ENCODE peak calls at places on chromosome 1, in nine cellular contexts. Q is SHP77; Y is Kasumi-1; H is NCI-H1694 treated with DMSO at 0.1 percent for 48 hours; D is AG08396; N is T-helper 9 cell; B is NCI-H1417; E is GOT3; Z is activated CD8-positive, alpha-beta T cell treated with anti-CD3 and anti-CD28 coated beads for 36 hours. V is an unnamed sample.

GRCh38 chr1:28642056-28642846 is 616 bp downstream of the TAF12 start:
- DNase-seq in Q (no peak), Y (peak), H (no peak), D (peak), N (no peak), B (peak), E (no peak), Z (no peak), V (no peak)

GRCh38 chr1:199978408-199978940 is 49.0 kb upstream of the NR5A2 start:
- DNase-seq in Q (no peak), Y (no peak), H (peak), D (no peak), N (no peak), B (no peak), E (no peak), Z (no peak), V (no peak)

GRCh38 chr1:238364214-238364892 is 473.6 kb upstream of the ZP4 start:
- DNase-seq in Q (no peak), Y (no peak), H (no peak), D (no peak), N (no peak), B (no peak), E (no peak), Z (no peak), V (no peak)

GRCh38 chr1:18953656-18954259 is 2.7 kb downstream of the IFFO2 start:
- DNase-seq in Q (no peak), Y (no peak), H (no peak), D (no peak), N (no peak), B (no peak), E (no peak), Z (no peak), V (no peak)

GRCh38 chr1:159817276-159818041 is 9.2 kb upstream of the SLAMF8 start:
- DNase-seq in Q (peak), Y (no peak), H (peak), D (no peak), N (no peak), B (peak), E (no peak), Z (no peak), V (no peak)

GRCh38 chr1:230186003-230186863 is 119.2 kb downstream of the GALNT2 start:
- DNase-seq in Q (peak), Y (peak), H (no peak), D (peak), N (no peak), B (peak), E (peak), Z (peak), V (no peak)

GRCh38 chr1:117712598-117712997 is 106.8 kb downstream of the TENT5C start:
- DNase-seq in Q (no peak), Y (no peak), H (no peak), D (no peak), N (no peak), B (no peak), E (no peak), Z (no peak), V (no peak)

GRCh38 chr1:27572679-27573426 is 31.1 kb downstream of the AHDC1 start:
- DNase-seq in Q (no peak), Y (no peak), H (no peak), D (no peak), N (no peak), B (peak), E (no peak), Z (no peak), V (no peak)